ENCODE peak calls at places on chromosomes 3 and 15, in seven cellular contexts. P is activated CD4-positive, alpha-beta T cell treated with anti-CD3 and anti-CD28 coated beads, Interleukin-2, amount 50 U/mL, for 4 hours; B is CD8-positive, alpha-beta T cell; D is hippocampal formation; I is heart right ventricle; M is HS-5; F is ureter. Y is an unnamed sample.
A peak's percentile ranks its signal among the peaks of the same experiment; 100 is the strongest.

GRCh38 chr3:51045006-51045405 is 340.1 kb upstream of the MANF start:
- DNase-seq in P (no peak), D (no peak), B (no peak), I (no peak), M (no peak), F (no peak), Y (no peak)

GRCh38 chr15:75648156-75649000 is 666 bp downstream of the SNX33 start:
- DNase-seq in F (peak; percentile 59), M (no peak), P (no peak), B (no peak), D (peak; percentile 46), I (peak; percentile 53), Y (no peak)

GRCh38 chr15:81101894-81102815 is 31.9 kb upstream of the CFAP161 start:
- DNase-seq in B (no peak), F (no peak), I (no peak), M (no peak), D (no peak), P (no peak), Y (no peak)

GRCh38 chr3:151843275-151843674 is 29.4 kb downstream of the AADAC start:
- DNase-seq in I (no peak), P (no peak), M (no peak), B (no peak), D (no peak), F (no peak), Y (no peak)

GRCh38 chr3:64880926-64881325 is 193.1 kb upstream of the ADAMTS9 start:
- DNase-seq in I (no peak), B (no peak), M (no peak), D (no peak), F (no peak), P (no peak), Y (no peak)

GRCh38 chr15:101172421-101173097 is 79.3 kb downstream of the CHSY1 start:
- DNase-seq in B (no peak), F (no peak), D (no peak), P (no peak), I (no peak), M (no peak), Y (no peak)

GRCh38 chr3:195911946-195912270 is 3.6 kb upstream of the TNK2 start:
- DNase-seq in D (no peak), F (peak; percentile 72), B (no peak), P (no peak), I (no peak), M (no peak), Y (no peak)

GRCh38 chr3:96961576-96961975 is 147.2 kb downstream of the EPHA6 start:
- DNase-seq in P (no peak), B (no peak), D (no peak), I (no peak), M (no peak), F (no peak), Y (no peak)

GRCh38 chr15:90086868-90087268 is 15.4 kb downstream of the IDH2 start:
- DNase-seq in M (no peak), P (peak; percentile 49), I (no peak), F (no peak), B (peak; percentile 30), D (no peak), Y (peak; percentile 36)

GRCh38 chr3:46693897-46694235 is 387 bp upstream of the ALS2CL start:
- DNase-seq in P (peak; percentile 47), F (no peak), M (no peak), D (no peak), I (no peak), B (no peak), Y (no peak)

GRCh38 chr15:68682330-68682729 is 103.5 kb downstream of the CORO2B start:
- DNase-seq in F (no peak), M (no peak), P (no peak), I (no peak), B (no peak), D (peak; percentile 29), Y (no peak)

GRCh38 chr3:192772495-192772894 is 45.2 kb upstream of the FGF12 start:
- DNase-seq in D (peak; percentile 4), P (no peak), F (no peak), M (no peak), I (peak; percentile 42), B (no peak), Y (no peak)

GRCh38 chr3:66121288-66121687 is 82.6 kb upstream of the MAGI1 start:
- DNase-seq in F (no peak), D (no peak), I (no peak), B (no peak), M (no peak), P (no peak), Y (no peak)

GRCh38 chr3:49397470-49397869 is 14.3 kb downstream of the RHOA start:
- DNase-seq in F (no peak), P (no peak), B (no peak), M (no peak), I (no peak), D (peak; percentile 25), Y (no peak)

GRCh38 chr3:63387568-63387967 is 109.5 kb downstream of the SYNPR start:
- DNase-seq in F (no peak), D (no peak), M (peak; percentile 24), B (no peak), P (no peak), I (no peak), Y (no peak)

GRCh38 chr3:55089211-55089610 is 161.4 kb upstream of the LRTM1 start:
- DNase-seq in M (no peak), P (no peak), B (no peak), I (no peak), F (no peak), D (no peak), Y (no peak)

GRCh38 chr3:13313813-13314212 is 106.3 kb downstream of the NUP210 start:
- DNase-seq in I (no peak), P (no peak), D (no peak), F (no peak), B (no peak), M (no peak), Y (no peak)

GRCh38 chr15:92451225-92451825 is 57.6 kb downstream of the ST8SIA2 start:
- DNase-seq in F (no peak), M (peak; percentile 9), P (no peak), I (no peak), B (no peak), D (no peak), Y (no peak)

GRCh38 chr3:169758353-169758994 is 6.4 kb downstream of the TERC start:
- DNase-seq in B (no peak), D (no peak), I (no peak), F (no peak), M (no peak), P (no peak), Y (no peak)

GRCh38 chr3:75272708-75273107 is 391.4 kb upstream of the FRG2C start:
- DNase-seq in P (no peak), M (no peak), D (no peak), F (no peak), I (no peak), B (no peak), Y (no peak)

Y was measured in T-helper 9 cell.